ENCODE peak calls at places on chromosomes 1 and 21, in seven cellular contexts. J, F, B, G, V, M and Z are unnamed samples.
A peak's percentile ranks its signal among the peaks of the same experiment; 100 is the strongest.

GRCh38 chr1:109274533-109275476 is 8.1 kb downstream of the PSRC1 start:
- DNase-seq in J (no peak), V (peak; percentile 89), G (peak; percentile 76), B (peak; percentile 90), F (peak; percentile 75), M (peak; percentile 72), Z (no peak)

GRCh38 chr1:85060038-85060437 is 11.7 kb upstream of the MCOLN3 start:
- DNase-seq in G (no peak), B (no peak), M (no peak), V (no peak), F (no peak), J (no peak), Z (no peak)

GRCh38 chr1:245576323-245576722 is 421.5 kb downstream of the KIF26B start:
- DNase-seq in B (no peak), M (peak; percentile 57), J (no peak), V (no peak), G (no peak), F (no peak), Z (no peak)

GRCh38 chr1:15125101-15125745 is 28.3 kb upstream of the TMEM51 start:
- DNase-seq in J (no peak), F (no peak), G (no peak), M (no peak), V (no peak), B (no peak), Z (no peak)

GRCh38 chr21:38843806-38844479 is 38.2 kb downstream of the ETS2 start:
- DNase-seq in V (no peak), J (no peak), G (no peak), M (no peak), F (peak; percentile 86), B (no peak), Z (no peak)

GRCh38 chr1:89407355-89407754 is 43.5 kb downstream of the GBP6 start:
- DNase-seq in G (no peak), M (no peak), F (peak; percentile 3), B (no peak), V (no peak), J (no peak), Z (no peak)

GRCh38 chr1:234608026-234608719 is 1.8 kb downstream of the IRF2BP2 start:
- DNase-seq in B (peak; percentile 93), F (peak; percentile 96), G (peak; percentile 88), J (peak; percentile 70), M (peak; percentile 86), V (peak; percentile 86), Z (peak; percentile 87)

GRCh38 chr1:171985639-171986038 is 144.3 kb downstream of the DNM3 start:
- DNase-seq in M (peak; percentile 60), G (no peak), J (peak; percentile 38), B (no peak), F (no peak), V (no peak), Z (no peak)

GRCh38 chr1:213162338-213162737 is 111.3 kb downstream of the RPS6KC1 start:
- DNase-seq in F (peak; percentile 61), G (peak; percentile 73), B (no peak), V (no peak), J (no peak), M (no peak), Z (peak; percentile 58)

GRCh38 chr1:158507511-158507910 is 35.5 kb downstream of the OR10R2 start:
- DNase-seq in M (no peak), G (no peak), J (no peak), F (no peak), B (no peak), V (no peak), Z (no peak)

DNA sequence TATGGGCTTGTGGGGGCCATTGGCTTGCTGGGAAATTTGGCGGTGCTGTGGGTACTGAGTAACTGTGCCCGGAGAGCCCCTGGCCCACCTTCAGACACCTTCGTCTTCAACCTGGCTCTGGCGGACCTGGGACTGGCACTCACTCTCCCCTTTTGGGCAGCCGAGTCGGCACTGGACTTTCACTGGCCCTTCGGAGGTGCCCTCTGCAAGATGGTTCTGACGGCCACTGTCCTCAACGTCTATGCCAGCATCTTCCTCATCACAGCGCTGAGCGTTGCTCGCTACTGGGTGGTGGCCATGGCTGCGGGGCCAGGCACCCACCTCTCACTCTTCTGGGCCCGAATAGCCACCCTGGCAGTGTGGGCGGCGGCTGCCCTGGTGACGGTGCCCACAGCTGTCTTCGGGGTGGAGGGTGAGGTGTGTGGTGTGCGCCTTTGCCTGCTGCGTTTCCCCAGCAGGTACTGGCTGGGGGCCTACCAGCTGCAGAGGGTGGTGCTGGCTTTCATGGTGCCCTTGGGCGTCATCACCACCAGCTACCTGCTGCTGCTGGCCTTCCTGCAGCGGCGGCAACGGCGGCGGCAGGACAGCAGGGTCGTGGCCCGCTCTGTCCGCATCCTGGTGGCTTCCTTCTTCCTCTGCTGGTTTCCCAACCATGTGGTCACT is 538 bp downstream of the RXFP4 start:
- DNase-seq in V (peak; percentile 63), M (no peak), B (peak; percentile 73), J (no peak), F (no peak), G (no peak), Z (no peak)
- H3K4me1 ChIP-seq in V (peaks cover 75% of the 10 kb centered on the region), M (peaks cover 5% of the 10 kb centered on the region), B (peaks cover 81% of the 10 kb centered on the region), J (peaks cover 18% of the 10 kb centered on the region), F (peaks cover 11% of the 10 kb centered on the region), G (no peaks in the 10 kb centered on the region), Z (peaks cover 18% of the 10 kb centered on the region)

GRCh38 chr1:157240495-157241184 is 102.4 kb upstream of the ETV3 start:
- DNase-seq in V (peak; percentile 87), M (peak; percentile 48), F (no peak), B (peak; percentile 25), J (no peak), G (no peak), Z (no peak)

GRCh38 chr1:157236072-157236471 is 97.9 kb upstream of the ETV3 start:
- DNase-seq in G (no peak), J (no peak), B (no peak), V (no peak), F (no peak), M (no peak), Z (no peak)

GRCh38 chr1:157241185-157241538 is 103.0 kb upstream of the ETV3 start:
- DNase-seq in B (no peak), V (no peak), M (no peak), J (no peak), F (no peak), G (no peak), Z (no peak)

GRCh38 chr1:157237522-157237921 is 99.3 kb upstream of the ETV3 start:
- DNase-seq in M (no peak), G (no peak), J (no peak), V (no peak), F (no peak), B (no peak), Z (no peak)

GRCh38 chr1:157239936-157240335 is 101.7 kb upstream of the ETV3 start:
- DNase-seq in J (no peak), B (no peak), M (no peak), F (no peak), G (no peak), V (no peak), Z (no peak)
- H3K27ac ChIP-seq in J (no peak overlapping the region), B (no peak overlapping the region), M (no peak overlapping the region), F (no peak overlapping the region), G (no peak overlapping the region), V (no peak overlapping the region), Z (no peak overlapping the region)

DNA sequence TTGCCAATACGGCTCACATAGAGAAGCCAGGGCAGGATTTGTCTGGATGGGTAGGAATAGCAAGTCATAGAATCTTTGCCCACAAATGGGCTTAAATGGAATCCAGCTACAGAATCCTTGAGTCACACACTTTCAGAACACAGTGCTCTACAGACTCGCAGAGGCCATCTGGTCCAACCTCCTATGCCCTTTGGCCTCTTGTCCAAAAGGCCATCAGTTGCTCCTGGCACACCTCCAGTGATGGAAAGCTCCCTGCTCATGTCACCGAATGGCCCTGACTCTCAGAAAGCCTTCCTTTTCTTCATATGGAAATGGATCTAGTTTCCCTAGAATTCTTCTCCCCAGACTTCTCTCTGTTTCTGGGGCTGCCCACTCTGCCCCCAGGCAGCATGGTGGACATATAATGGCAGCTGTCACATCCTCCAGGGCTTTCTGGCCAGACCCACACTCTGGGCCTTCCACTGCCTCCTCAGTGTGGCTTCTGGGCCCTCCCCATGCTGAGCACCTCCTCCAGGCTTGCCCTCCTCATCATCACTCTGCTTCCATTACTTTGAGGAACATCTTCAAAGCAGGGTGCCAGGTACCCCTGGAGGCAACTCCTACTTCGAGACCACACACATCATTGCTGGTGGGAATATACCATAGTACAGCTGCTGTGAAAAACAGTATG is 33.6 kb upstream of the TRABD2B start:
- DNase-seq in J (no peak), G (no peak), M (no peak), B (no peak), F (no peak), V (no peak), Z (no peak)
- H3K4me3 ChIP-seq in J (no peak overlapping the region), G (no peak overlapping the region), M (no peak overlapping the region), B (no peak overlapping the region), F (no peak overlapping the region), V (no peak overlapping the region), Z (no peak overlapping the region)

DNA sequence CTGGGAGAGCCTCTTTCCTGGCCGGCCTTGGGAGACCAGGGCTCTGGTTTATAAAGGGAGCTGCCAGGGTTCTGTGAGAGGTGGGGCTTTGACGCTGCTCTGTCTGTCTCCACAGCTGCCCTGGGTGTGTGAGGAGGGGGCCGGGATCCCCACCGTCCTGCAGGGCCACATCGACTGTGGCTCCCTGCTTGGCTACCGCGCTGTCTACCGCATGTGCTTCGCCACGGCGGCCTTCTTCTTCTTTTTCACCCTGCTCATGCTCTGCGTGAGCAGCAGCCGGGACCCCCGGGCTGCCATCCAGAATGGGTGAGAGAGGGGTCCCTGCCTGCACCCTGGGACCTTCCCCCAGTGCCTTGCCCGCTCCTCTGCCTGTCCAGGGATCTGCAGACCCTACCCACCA is 11.6 kb downstream of the SERINC2 start:
- DNase-seq in B (no peak), J (no peak), V (no peak), G (no peak), F (no peak), M (no peak), Z (no peak)
- H3K4me1 ChIP-seq in B (peaks cover 8% of the 10 kb centered on the region), J (no peaks in the 10 kb centered on the region), V (peaks cover 7% of the 10 kb centered on the region), G (no peaks in the 10 kb centered on the region), F (peaks cover 10% of the 10 kb centered on the region), M (no peaks in the 10 kb centered on the region), Z (no peaks in the 10 kb centered on the region)

DNA sequence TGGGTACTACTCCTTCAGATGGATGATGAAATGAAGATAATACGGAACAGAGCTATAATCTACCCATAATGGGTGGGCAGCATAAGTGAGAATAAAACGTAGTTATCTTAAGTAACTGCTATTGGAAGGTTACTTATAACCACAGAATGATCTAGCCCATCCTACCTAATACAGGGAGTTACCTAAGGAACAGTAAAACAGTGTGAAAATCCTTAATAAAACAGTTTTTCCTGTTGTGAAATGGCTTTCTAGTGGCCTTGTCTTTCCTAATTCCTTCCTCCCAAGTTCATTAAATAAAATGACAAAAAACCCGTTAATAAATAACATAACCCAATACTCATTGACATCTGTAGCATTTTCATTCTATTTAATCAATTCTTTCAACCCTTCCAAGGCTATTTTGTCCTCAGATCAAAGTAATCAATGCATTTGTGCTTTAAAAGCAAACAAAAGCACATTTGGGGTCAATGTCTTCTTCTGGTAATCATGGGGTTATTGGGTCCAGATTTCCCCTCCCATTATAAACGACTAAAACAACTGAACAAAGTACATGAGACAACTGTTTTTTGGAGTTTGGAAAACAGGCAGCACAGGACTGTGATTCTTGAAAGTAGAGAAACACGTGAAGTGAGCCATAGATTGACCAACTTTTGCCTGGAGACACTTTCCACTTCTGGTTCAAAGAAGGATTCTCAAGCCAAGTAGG is 42.0 kb downstream of the PAPPA2 start:
- DNase-seq in V (no peak), J (no peak), B (no peak), G (no peak), F (no peak), M (no peak), Z (no peak)
- H3K27ac ChIP-seq in V (no peak overlapping the region), J (no peak overlapping the region), B (no peak overlapping the region), G (no peak overlapping the region), F (no peak overlapping the region), M (no peak overlapping the region), Z (no peak overlapping the region)